ENCODE peak calls at places on chromosomes 1 and 21, in seven cellular contexts. Y, H, L, X, Z, C and D are unnamed samples.

GRCh38 chr1:229863651-229864545 is 203.1 kb upstream of the GALNT2 start:
- DNase-seq in Y (no peak), H (no peak), L (no peak), X (peak; percentile 10), Z (no peak), C (peak; percentile 47), D (no peak)

GRCh38 chr1:62494137-62494536 is 57.3 kb downstream of the USP1 start:
- DNase-seq in Y (no peak), H (no peak), L (no peak), X (no peak), Z (no peak), C (no peak), D (no peak)

GRCh38 chr1:217921126-217921900 is 290.2 kb downstream of the SPATA17 start:
- DNase-seq in Y (no peak), H (no peak), L (no peak), X (no peak), Z (no peak), C (no peak), D (peak; percentile 31)

GRCh38 chr1:199404191-199404590 is 623.3 kb upstream of the NR5A2 start:
- DNase-seq in Y (no peak), H (peak; percentile 78), L (no peak), X (no peak), Z (no peak), C (no peak), D (peak; percentile 21)

GRCh38 chr1:9529190-9529589 is 10.1 kb upstream of the SLC25A33 start:
- DNase-seq in Y (no peak), H (no peak), L (no peak), X (no peak), Z (no peak), C (no peak), D (peak; percentile 59)

GRCh38 chr1:98870959-98871903 is 133.4 kb downstream of the PLPPR5 start:
- DNase-seq in Y (no peak), H (no peak), L (no peak), X (no peak), Z (no peak), C (no peak), D (no peak)

GRCh38 chr21:31161157-31161556 is 122.9 kb upstream of the KRTAP19-8 start:
- DNase-seq in Y (no peak), H (peak; percentile 58), L (no peak), X (no peak), Z (no peak), C (no peak), D (peak; percentile 72)

GRCh38 chr1:115545791-115546733 is 95.7 kb upstream of the VANGL1 start:
- DNase-seq in Y (peak; percentile 40), H (peak; percentile 86), L (peak; percentile 76), X (no peak), Z (peak; percentile 79), C (no peak), D (peak; percentile 94)

GRCh38 chr1:109760581-109761226 is 3.0 kb downstream of the EPS8L3 start:
- DNase-seq in Y (peak; percentile 19), H (no peak), L (no peak), X (no peak), Z (no peak), C (no peak), D (no peak)

GRCh38 chr21:27365394-27365793 is 398.5 kb upstream of the ADAMTS5 start:
- DNase-seq in Y (no peak), H (no peak), L (no peak), X (no peak), Z (no peak), C (no peak), D (peak; percentile 33)

GRCh38 chr1:89291276-89291675 is 18.6 kb upstream of the GBP5 start:
- DNase-seq in Y (no peak), H (no peak), L (no peak), X (no peak), Z (no peak), C (no peak), D (peak; percentile 27)

GRCh38 chr1:67418839-67419586 is 11.2 kb downstream of the SERBP1 start:
- DNase-seq in Y (no peak), H (no peak), L (no peak), X (no peak), Z (no peak), C (no peak), D (no peak)

GRCh38 chr1:163758977-163759670 is 437.4 kb downstream of the NUF2 start:
- DNase-seq in Y (no peak), H (peak; percentile 50), L (no peak), X (no peak), Z (no peak), C (no peak), D (no peak)

GRCh38 chr1:101150676-101151075 is 86.1 kb upstream of the S1PR1 start:
- DNase-seq in Y (no peak), H (no peak), L (no peak), X (no peak), Z (no peak), C (no peak), D (peak; percentile 91)

GRCh38 chr1:1337793-1338147 is 6.7 kb downstream of the TAS1R3 start:
- DNase-seq in Y (peak; percentile 72), H (no peak), L (peak; percentile 32), X (no peak), Z (no peak), C (no peak), D (peak; percentile 77)

GRCh38 chr1:228849011-228849541 is 113.8 kb downstream of the RHOU start:
- DNase-seq in Y (no peak), H (no peak), L (no peak), X (no peak), Z (no peak), C (no peak), D (no peak)

GRCh38 chr1:53736290-53736689 is 2.7 kb downstream of the GLIS1 start:
- DNase-seq in Y (no peak), H (no peak), L (no peak), X (no peak), Z (no peak), C (no peak), D (no peak)
- H3K4me3 ChIP-seq in Y (no peak overlapping the region), H (no peak overlapping the region), L (no peak overlapping the region), X (no peak overlapping the region), Z (no peak overlapping the region), C (no peak overlapping the region), D (no peak overlapping the region)

DNA sequence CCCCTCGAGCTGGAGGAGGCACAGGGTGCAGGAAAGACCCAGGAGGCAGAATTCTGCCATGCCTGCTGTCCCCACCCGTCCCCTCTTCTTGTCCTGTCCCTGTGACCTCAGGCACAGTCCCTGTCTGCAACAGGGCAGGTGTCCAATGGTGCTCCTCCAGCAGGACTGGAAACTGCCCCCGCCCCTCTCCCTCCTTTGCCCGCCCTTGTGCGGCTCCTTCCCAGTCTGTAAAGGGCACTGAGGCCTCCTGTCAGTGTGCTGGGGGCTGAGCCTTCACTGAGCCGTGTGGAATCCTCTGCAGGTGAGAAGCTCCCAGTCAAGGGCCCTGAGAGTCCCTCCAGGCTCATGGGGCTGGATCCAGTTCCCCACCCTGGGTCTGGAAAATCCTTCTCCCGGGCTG is 28.9 kb downstream of the PRDM16 start:
- DNase-seq in Y (no peak), H (no peak), L (no peak), X (no peak), Z (no peak), C (no peak), D (no peak)
- H3K4me3 ChIP-seq in Y (no peak overlapping the region), H (no peak overlapping the region), L (no peak overlapping the region), X (no peak overlapping the region), Z (no peak overlapping the region), C (no peak overlapping the region), D (no peak overlapping the region)

DNA sequence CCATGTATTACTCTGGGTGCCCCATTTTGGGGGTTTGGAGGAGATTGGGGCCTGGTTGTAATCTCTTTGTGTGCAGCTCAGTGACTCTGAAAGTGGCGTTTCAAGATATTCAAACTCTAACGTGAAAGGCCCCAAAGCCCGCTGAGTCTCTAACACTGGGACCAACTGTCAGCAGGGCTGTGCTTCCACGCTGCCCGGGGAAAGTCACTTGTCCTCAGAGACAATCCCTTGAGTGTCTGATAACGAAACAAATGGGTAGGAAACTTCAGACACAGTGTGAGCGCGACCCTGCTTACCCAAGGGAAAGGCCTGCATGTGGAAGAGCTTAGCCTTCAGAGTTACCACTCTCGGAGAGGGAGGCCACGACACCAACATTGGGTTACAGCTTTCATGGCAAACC is 832 bp downstream of the UBASH3A start:
- DNase-seq in Y (no peak), H (no peak), L (no peak), X (no peak), Z (no peak), C (no peak), D (no peak)
- H3K4me3 ChIP-seq in Y (no peak overlapping the region), H (no peak overlapping the region), L (no peak overlapping the region), X (peak overlapping the region; percentile 16), Z (no peak overlapping the region), C (no peak overlapping the region), D (no peak overlapping the region)

DNA sequence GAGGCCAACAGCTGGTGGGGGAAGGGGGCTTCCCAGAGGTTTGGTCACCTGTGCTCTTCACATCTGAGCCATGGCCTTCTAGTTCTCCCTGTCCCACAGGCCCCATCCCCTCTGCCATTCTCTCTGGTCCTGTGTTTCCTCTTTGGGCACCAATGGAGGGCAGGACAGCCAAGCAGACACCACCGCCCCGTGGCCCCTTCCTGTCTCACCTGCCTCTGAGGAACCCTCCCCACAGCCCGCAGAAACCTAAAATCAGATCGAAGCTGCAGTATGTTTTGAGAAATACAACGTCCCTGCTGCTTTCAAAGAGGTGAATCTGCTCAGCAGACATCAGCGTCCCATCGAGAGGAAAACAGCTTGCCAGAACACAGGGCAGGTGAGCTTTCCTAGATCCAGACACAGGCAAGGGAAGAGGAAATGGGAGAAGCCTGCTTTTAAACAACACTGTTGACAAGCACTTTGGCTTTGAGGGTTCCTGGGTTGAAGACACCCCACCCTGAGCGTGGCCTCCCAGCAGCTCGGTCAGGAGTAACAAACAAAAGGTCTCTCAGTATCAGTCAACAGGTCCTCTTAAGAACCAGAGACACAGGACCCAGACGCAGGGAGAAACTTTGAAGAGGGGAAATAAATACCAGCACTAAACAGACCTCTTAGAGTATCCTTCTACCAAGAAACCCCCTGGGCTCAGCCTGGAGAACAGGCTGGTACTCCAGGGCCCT is 2.3 kb downstream of the PANK4 start:
- DNase-seq in Y (no peak), H (no peak), L (no peak), X (no peak), Z (no peak), C (no peak), D (no peak)
- H3K4me3 ChIP-seq in Y (no peak overlapping the region), H (peak overlapping the region; percentile 95), L (no peak overlapping the region), X (no peak overlapping the region), Z (no peak overlapping the region), C (no peak overlapping the region), D (no peak overlapping the region)

GRCh38 chr1:12167493-12168429 is 970 bp downstream of the TNFRSF1B start:
- DNase-seq in Y (no peak), H (no peak), L (no peak), X (no peak), Z (no peak), C (no peak), D (no peak)
- H3K4me3 ChIP-seq in Y (peak overlapping the region; percentile 80), H (peak overlapping the region; percentile 87), L (no peak overlapping the region), X (peak overlapping the region; percentile 82), Z (no peak overlapping the region), C (peak overlapping the region; percentile 86), D (no peak overlapping the region)

GRCh38 chr1:151593651-151594625 is 17.9 kb upstream of the SNX27 start:
- DNase-seq in Y (peak; percentile 92), H (peak; percentile 71), L (peak; percentile 77), X (no peak), Z (peak; percentile 80), C (peak; percentile 70), D (peak; percentile 86)
- H3K4me3 ChIP-seq in Y (no peak overlapping the region), H (no peak overlapping the region), L (no peak overlapping the region), X (peak overlapping the region; percentile 52), Z (no peak overlapping the region), C (no peak overlapping the region), D (no peak overlapping the region)